ENCODE peak calls at places on chromosomes 7 and 10, in eight cellular contexts. One of them, this sample, is unnamed. For H3K4me1, the result is how much of the 10 kb centered on the place peaks cover.

GRCh38 chr7:101216860-101217387 is 457 bp downstream of the PLOD3 start:
- ATAC-seq in upper lobe of left lung: peak
- ATAC-seq in lower lobe of right lung: peak
- ATAC-seq in mucosa of descending colon: no peak
- ATAC-seq in gastrocnemius medialis: no peak
- ATAC-seq in CD8-positive, alpha-beta T cell: peak
- ATAC-seq in A549: peak
- ATAC-seq in IMR-90: no peak
- ATAC-seq in this sample: no peak

GRCh38 chr7:128053991-128054390 is 22.8 kb upstream of the LRRC4 start:
- ATAC-seq in upper lobe of left lung: no peak
- ATAC-seq in lower lobe of right lung: no peak
- ATAC-seq in mucosa of descending colon: no peak
- ATAC-seq in gastrocnemius medialis: no peak
- ATAC-seq in CD8-positive, alpha-beta T cell: no peak
- ATAC-seq in A549: no peak
- ATAC-seq in IMR-90: no peak
- ATAC-seq in this sample: no peak

GRCh38 chr10:37754538-37755323 is 102.7 kb downstream of the ZNF248 start:
- ATAC-seq in upper lobe of left lung: no peak
- ATAC-seq in lower lobe of right lung: peak
- ATAC-seq in mucosa of descending colon: peak
- ATAC-seq in gastrocnemius medialis: no peak
- ATAC-seq in CD8-positive, alpha-beta T cell: no peak
- ATAC-seq in A549: peak
- ATAC-seq in IMR-90: peak
- ATAC-seq in this sample: no peak

GRCh38 chr7:12320241-12320640 is 83.4 kb downstream of the VWDE start:
- ATAC-seq in upper lobe of left lung: no peak
- ATAC-seq in lower lobe of right lung: no peak
- ATAC-seq in mucosa of descending colon: no peak
- ATAC-seq in gastrocnemius medialis: no peak
- ATAC-seq in CD8-positive, alpha-beta T cell: no peak
- ATAC-seq in A549: no peak
- ATAC-seq in IMR-90: no peak
- ATAC-seq in this sample: no peak

GRCh38 chr7:141397236-141398163 is 153.7 kb upstream of the AGK start:
- ATAC-seq in upper lobe of left lung: no peak
- ATAC-seq in lower lobe of right lung: no peak
- ATAC-seq in mucosa of descending colon: no peak
- ATAC-seq in gastrocnemius medialis: no peak
- ATAC-seq in CD8-positive, alpha-beta T cell: no peak
- ATAC-seq in A549: no peak
- ATAC-seq in IMR-90: no peak
- ATAC-seq in this sample: no peak

GRCh38 chr7:5766321-5766761 is 15.1 kb downstream of the RNF216 start:
- ATAC-seq in upper lobe of left lung: peak
- ATAC-seq in lower lobe of right lung: no peak
- ATAC-seq in mucosa of descending colon: no peak
- ATAC-seq in gastrocnemius medialis: no peak
- ATAC-seq in CD8-positive, alpha-beta T cell: no peak
- ATAC-seq in A549: peak
- ATAC-seq in IMR-90: peak
- ATAC-seq in this sample: peak

GRCh38 chr7:95245828-95246227 is 78.5 kb downstream of the PON1 start:
- ATAC-seq in upper lobe of left lung: peak
- ATAC-seq in lower lobe of right lung: no peak
- ATAC-seq in mucosa of descending colon: no peak
- ATAC-seq in gastrocnemius medialis: no peak
- ATAC-seq in CD8-positive, alpha-beta T cell: no peak
- ATAC-seq in A549: no peak
- ATAC-seq in IMR-90: no peak
- ATAC-seq in this sample: no peak

GRCh38 chr7:158569858-158570239 is 17.8 kb downstream of the PTPRN2 start:
- ATAC-seq in upper lobe of left lung: peak
- ATAC-seq in lower lobe of right lung: peak
- ATAC-seq in mucosa of descending colon: peak
- ATAC-seq in gastrocnemius medialis: no peak
- ATAC-seq in CD8-positive, alpha-beta T cell: no peak
- ATAC-seq in A549: no peak
- ATAC-seq in IMR-90: peak
- ATAC-seq in this sample: no peak

GRCh38 chr7:101754432-101755159 is 62.8 kb upstream of the CUX1 start:
- ATAC-seq in upper lobe of left lung: peak
- ATAC-seq in lower lobe of right lung: no peak
- ATAC-seq in mucosa of descending colon: peak
- ATAC-seq in gastrocnemius medialis: no peak
- ATAC-seq in CD8-positive, alpha-beta T cell: no peak
- ATAC-seq in A549: peak
- ATAC-seq in IMR-90: peak
- ATAC-seq in this sample: no peak

GRCh38 chr7:37784015-37784414 is 64.4 kb upstream of the NME8 start:
- ATAC-seq in upper lobe of left lung: no peak
- ATAC-seq in lower lobe of right lung: no peak
- ATAC-seq in mucosa of descending colon: no peak
- ATAC-seq in gastrocnemius medialis: no peak
- ATAC-seq in CD8-positive, alpha-beta T cell: no peak
- ATAC-seq in A549: no peak
- ATAC-seq in IMR-90: no peak
- ATAC-seq in this sample: no peak

GRCh38 chr7:71278301-71278700 is 146.4 kb downstream of the GALNT17 start:
- ATAC-seq in upper lobe of left lung: no peak
- ATAC-seq in lower lobe of right lung: no peak
- ATAC-seq in mucosa of descending colon: no peak
- ATAC-seq in gastrocnemius medialis: peak
- ATAC-seq in CD8-positive, alpha-beta T cell: no peak
- ATAC-seq in A549: no peak
- ATAC-seq in IMR-90: no peak
- ATAC-seq in this sample: peak

GRCh38 chr7:633381-634018 is 93.0 kb upstream of the DNAAF5 start:
- ATAC-seq in upper lobe of left lung: no peak
- ATAC-seq in lower lobe of right lung: no peak
- ATAC-seq in mucosa of descending colon: no peak
- ATAC-seq in gastrocnemius medialis: no peak
- ATAC-seq in CD8-positive, alpha-beta T cell: no peak
- ATAC-seq in A549: no peak
- ATAC-seq in IMR-90: no peak
- ATAC-seq in this sample: no peak

GRCh38 chr7:69668339-69668738 is 70.1 kb downstream of the AUTS2 start:
- ATAC-seq in upper lobe of left lung: no peak
- ATAC-seq in lower lobe of right lung: no peak
- ATAC-seq in mucosa of descending colon: no peak
- ATAC-seq in gastrocnemius medialis: no peak
- ATAC-seq in CD8-positive, alpha-beta T cell: no peak
- ATAC-seq in A549: no peak
- ATAC-seq in IMR-90: no peak
- ATAC-seq in this sample: no peak

GRCh38 chr7:69659964-69660363 is 61.7 kb downstream of the AUTS2 start:
- ATAC-seq in upper lobe of left lung: no peak
- ATAC-seq in lower lobe of right lung: no peak
- ATAC-seq in mucosa of descending colon: no peak
- ATAC-seq in gastrocnemius medialis: no peak
- ATAC-seq in CD8-positive, alpha-beta T cell: no peak
- ATAC-seq in A549: no peak
- ATAC-seq in IMR-90: no peak
- ATAC-seq in this sample: no peak

GRCh38 chr7:69661342-69661741 is 63.1 kb downstream of the AUTS2 start:
- ATAC-seq in upper lobe of left lung: no peak
- ATAC-seq in lower lobe of right lung: no peak
- ATAC-seq in mucosa of descending colon: no peak
- ATAC-seq in gastrocnemius medialis: no peak
- ATAC-seq in CD8-positive, alpha-beta T cell: no peak
- ATAC-seq in A549: no peak
- ATAC-seq in IMR-90: no peak
- ATAC-seq in this sample: no peak

GRCh38 chr7:69663911-69664310 is 65.6 kb downstream of the AUTS2 start:
- ATAC-seq in upper lobe of left lung: no peak
- ATAC-seq in lower lobe of right lung: no peak
- ATAC-seq in mucosa of descending colon: no peak
- ATAC-seq in gastrocnemius medialis: no peak
- ATAC-seq in CD8-positive, alpha-beta T cell: no peak
- ATAC-seq in A549: no peak
- ATAC-seq in IMR-90: no peak
- ATAC-seq in this sample: no peak

GRCh38 chr7:69664433-69664832 is 66.2 kb downstream of the AUTS2 start:
- ATAC-seq in upper lobe of left lung: no peak
- ATAC-seq in lower lobe of right lung: no peak
- ATAC-seq in mucosa of descending colon: no peak
- ATAC-seq in gastrocnemius medialis: no peak
- ATAC-seq in CD8-positive, alpha-beta T cell: no peak
- ATAC-seq in A549: no peak
- ATAC-seq in IMR-90: no peak
- ATAC-seq in this sample: no peak
- H3K4me1 ChIP-seq in upper lobe of left lung: under half
- H3K4me1 ChIP-seq in lower lobe of right lung: under half
- H3K4me1 ChIP-seq in mucosa of descending colon: under half
- H3K4me1 ChIP-seq in gastrocnemius medialis: under half
- H3K4me1 ChIP-seq in CD8-positive, alpha-beta T cell: under half
- H3K4me1 ChIP-seq in A549: under half
- H3K4me1 ChIP-seq in IMR-90: under half
- H3K4me1 ChIP-seq in this sample: under half

DNA sequence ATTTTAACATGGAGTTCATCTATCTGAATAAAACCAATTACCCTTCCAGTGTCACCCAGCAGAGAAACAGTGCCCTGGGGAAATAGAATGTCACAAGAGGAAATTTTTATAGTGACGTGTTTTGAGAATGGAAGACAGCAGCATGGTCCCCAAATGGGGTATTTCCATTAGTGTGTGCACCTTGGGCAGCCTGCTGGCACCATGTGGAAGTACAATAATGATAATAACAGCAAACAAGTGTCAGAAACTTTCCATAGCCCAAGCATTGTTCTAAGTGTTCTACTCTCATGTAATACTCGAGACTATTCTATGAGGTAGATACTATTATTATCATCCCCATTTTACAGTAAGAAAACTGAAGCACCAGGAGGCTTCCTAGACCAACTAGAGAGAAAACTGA is 2.2 kb upstream of the PDE1C start:
- ATAC-seq in upper lobe of left lung: no peak
- ATAC-seq in lower lobe of right lung: no peak
- ATAC-seq in mucosa of descending colon: no peak
- ATAC-seq in gastrocnemius medialis: no peak
- ATAC-seq in CD8-positive, alpha-beta T cell: no peak
- ATAC-seq in A549: no peak
- ATAC-seq in IMR-90: no peak
- ATAC-seq in this sample: no peak
- TF ChIP-seq CTCF in upper lobe of left lung: no peak
- TF ChIP-seq CTCF in lower lobe of right lung: no peak
- TF ChIP-seq CTCF in mucosa of descending colon: no peak
- TF ChIP-seq CTCF in gastrocnemius medialis: no peak
- TF ChIP-seq CTCF in CD8-positive, alpha-beta T cell: no peak
- TF ChIP-seq CTCF in A549: peak
- TF ChIP-seq CTCF in IMR-90: peak
- TF ChIP-seq CTCF in this sample: no peak

DNA sequence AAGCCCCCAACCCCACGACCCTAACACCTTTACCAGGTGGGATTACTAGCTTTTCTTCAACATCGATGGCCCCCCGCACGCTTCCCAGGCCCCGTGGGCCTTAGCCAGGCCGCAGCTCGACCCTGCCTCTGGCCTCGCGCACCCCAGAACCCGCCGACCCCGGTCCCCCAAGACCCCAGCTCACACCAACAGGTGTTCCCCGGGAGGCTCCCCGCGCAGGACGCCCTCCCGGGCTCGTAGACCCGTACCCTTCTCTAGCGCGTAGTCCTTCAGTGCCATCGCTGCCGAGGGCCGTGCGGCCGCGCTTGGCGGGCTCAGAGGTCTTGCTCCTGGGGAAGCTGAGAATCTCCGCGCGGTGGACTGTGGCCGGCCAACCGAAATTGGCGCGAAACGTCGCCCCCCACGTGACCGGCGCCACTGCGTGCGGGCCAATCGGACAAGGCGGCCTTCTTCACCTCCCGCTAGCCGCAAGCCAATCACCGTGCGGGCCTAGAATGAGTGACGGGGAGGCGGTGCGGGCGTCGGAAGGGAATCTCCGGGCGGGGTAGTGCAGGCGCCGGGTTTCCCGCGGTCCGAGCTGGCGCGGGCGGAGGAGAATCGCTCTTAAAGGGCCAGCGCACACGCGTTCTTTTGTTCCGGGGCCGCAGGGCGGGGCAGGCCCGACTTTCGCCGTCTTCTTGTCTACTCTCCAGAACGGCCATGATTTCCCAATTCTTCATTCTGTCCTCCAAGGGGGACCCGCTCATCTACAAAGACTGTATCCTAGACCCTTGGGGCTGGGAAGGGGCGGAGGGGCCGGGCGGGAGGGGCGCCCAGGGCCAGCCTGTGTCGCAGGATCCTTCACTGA is at the start of the genes AP4M1 and MCM7:
- ATAC-seq in upper lobe of left lung: peak
- ATAC-seq in lower lobe of right lung: peak
- ATAC-seq in mucosa of descending colon: peak
- ATAC-seq in gastrocnemius medialis: peak
- ATAC-seq in CD8-positive, alpha-beta T cell: peak
- ATAC-seq in A549: peak
- ATAC-seq in IMR-90: peak
- ATAC-seq in this sample: peak
- H3K4me3 ChIP-seq in upper lobe of left lung: peak
- H3K4me3 ChIP-seq in lower lobe of right lung: peak
- H3K4me3 ChIP-seq in mucosa of descending colon: peak
- H3K4me3 ChIP-seq in gastrocnemius medialis: peak
- H3K4me3 ChIP-seq in CD8-positive, alpha-beta T cell: peak
- H3K4me3 ChIP-seq in A549: peak
- H3K4me3 ChIP-seq in IMR-90: peak
- H3K4me3 ChIP-seq in this sample: peak

DNA sequence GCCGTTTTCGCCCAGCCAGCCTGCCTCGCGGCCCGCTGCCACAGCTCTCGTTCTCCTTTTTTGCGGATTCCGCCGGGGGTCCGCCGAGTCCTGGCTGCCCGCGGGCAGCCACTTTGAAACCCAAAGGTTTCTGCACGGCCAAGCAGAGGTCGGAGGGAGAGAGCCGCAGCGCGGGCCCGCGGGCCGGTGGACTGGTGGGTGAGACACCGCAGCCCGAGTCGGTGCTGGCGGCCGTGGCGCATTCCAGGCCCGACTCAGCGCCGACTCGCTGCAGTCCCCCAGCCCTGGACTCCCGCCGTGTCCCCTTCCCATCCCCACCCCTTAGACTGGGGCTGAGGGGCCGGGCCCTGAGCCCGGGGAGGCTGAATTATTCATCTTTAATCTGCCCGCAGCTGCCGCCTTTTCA is 2.4 kb downstream of the PAX2 start:
- ATAC-seq in upper lobe of left lung: no peak
- ATAC-seq in lower lobe of right lung: no peak
- ATAC-seq in mucosa of descending colon: no peak
- ATAC-seq in gastrocnemius medialis: no peak
- ATAC-seq in CD8-positive, alpha-beta T cell: no peak
- ATAC-seq in A549: no peak
- ATAC-seq in IMR-90: no peak
- ATAC-seq in this sample: no peak
- H3K4me1 ChIP-seq in upper lobe of left lung: under half
- H3K4me1 ChIP-seq in lower lobe of right lung: under half
- H3K4me1 ChIP-seq in mucosa of descending colon: under half
- H3K4me1 ChIP-seq in gastrocnemius medialis: under half
- H3K4me1 ChIP-seq in CD8-positive, alpha-beta T cell: half or more
- H3K4me1 ChIP-seq in A549: under half
- H3K4me1 ChIP-seq in IMR-90: under half
- H3K4me1 ChIP-seq in this sample: under half